ENCODE peak calls at places on chromosomes 6 and 20, in seven cellular contexts. F is psoas muscle, C is substantia nigra, Q is SW480, V is GM04504, K is NCI-H146, O is fibroblast of lung. J is an unnamed sample.

GRCh38 chr6:52985228-52985627 is 9.9 kb downstream of the GSTA4 start:
- DNase-seq in K (no peak), O (no peak), F (no peak), C (no peak), V (no peak), Q (no peak), J (no peak)

GRCh38 chr6:5081955-5082354 is 3.2 kb upstream of the PPP1R3G start:
- DNase-seq in C (no peak), F (no peak), Q (no peak), O (no peak), V (no peak), K (no peak), J (no peak)

GRCh38 chr6:34630040-34630439 is 66.5 kb downstream of the ILRUN start:
- DNase-seq in F (no peak), Q (peak), O (peak), C (no peak), K (no peak), V (peak), J (no peak)

GRCh38 chr6:71284785-71285184 is 3.8 kb upstream of the OGFRL1 start:
- DNase-seq in Q (no peak), F (no peak), K (no peak), C (no peak), V (no peak), O (no peak), J (no peak)

GRCh38 chr20:43448748-43449535 is 8.8 kb upstream of the SRSF6 start:
- DNase-seq in C (peak), Q (peak), F (no peak), V (peak), O (peak), K (peak), J (peak)

GRCh38 chr6:18212231-18212630 is 52.1 kb downstream of the DEK start:
- DNase-seq in Q (no peak), F (no peak), V (no peak), K (no peak), C (no peak), O (no peak), J (no peak)

GRCh38 chr6:18904681-18905080 is 517.5 kb downstream of the RNF144B start:
- DNase-seq in F (no peak), C (no peak), Q (no peak), O (no peak), K (no peak), V (no peak), J (no peak)

GRCh38 chr20:64052987-64053840 is 3.8 kb upstream of the SOX18 start:
- DNase-seq in V (no peak), K (no peak), Q (no peak), F (no peak), O (no peak), C (no peak), J (no peak)

GRCh38 chr6:110950443-110950842 is 8.1 kb upstream of the GTF3C6 start:
- DNase-seq in O (no peak), C (no peak), V (no peak), K (no peak), Q (no peak), F (no peak), J (no peak)

GRCh38 chr20:44990425-44990824 is 24.1 kb downstream of the STK4 start:
- DNase-seq in V (no peak), C (no peak), F (no peak), O (peak), K (no peak), Q (no peak), J (peak)

GRCh38 chr6:80094017-80094416 is 12.5 kb upstream of the BCKDHB start:
- DNase-seq in V (no peak), O (peak), Q (peak), C (no peak), F (no peak), K (no peak), J (peak)

GRCh38 chr6:158970640-158971291 is 29.2 kb downstream of the RSPH3 start:
- DNase-seq in K (peak), V (no peak), Q (no peak), F (no peak), O (no peak), C (no peak), J (no peak)

GRCh38 chr20:34312544-34313217 is 9.5 kb upstream of the AHCY start:
- DNase-seq in F (peak), V (peak), C (peak), K (peak), O (peak), Q (peak), J (peak)

GRCh38 chr6:48289841-48290240 is 178.8 kb upstream of the PTCHD4 start:
- DNase-seq in V (no peak), O (no peak), K (no peak), C (no peak), F (no peak), Q (no peak), J (no peak)

GRCh38 chr6:170018422-170019258 is 267.2 kb downstream of the ERMARD start:
- DNase-seq in F (no peak), K (no peak), O (no peak), V (no peak), Q (no peak), C (no peak), J (no peak)

GRCh38 chr20:4592316-4593148 is 129.2 kb upstream of the PRND start:
- DNase-seq in C (no peak), V (no peak), O (peak), K (peak), Q (peak), F (peak), J (peak)

GRCh38 chr20:59661621-59662020 is 57.3 kb downstream of the PHACTR3 start:
- DNase-seq in F (no peak), Q (no peak), O (no peak), K (no peak), C (no peak), V (no peak), J (no peak)

GRCh38 chr6:157878039-157878438 is 55.0 kb downstream of the SNX9 start:
- DNase-seq in K (no peak), C (no peak), V (no peak), O (no peak), F (no peak), Q (no peak), J (no peak)

GRCh38 chr6:142728910-142729481 is 216.0 kb downstream of the HIVEP2 start:
- DNase-seq in V (no peak), O (peak), K (no peak), C (no peak), F (no peak), Q (no peak), J (no peak)

GRCh38 chr20:10179574-10180298 is 38.9 kb upstream of the SNAP25 start:
- DNase-seq in K (peak), C (no peak), O (peak), F (no peak), V (no peak), Q (peak), J (no peak)

GRCh38 chr6:30107756-30108155 is 5.1 kb downstream of the TRIM31 start:
- DNase-seq in O (no peak), K (no peak), C (no peak), V (no peak), Q (no peak), F (no peak), J (no peak)

GRCh38 chr6:52019092-52019491 is 68.3 kb downstream of the PKHD1 start:
- DNase-seq in Q (no peak), V (no peak), K (no peak), F (no peak), O (no peak), C (no peak), J (no peak)

GRCh38 chr6:118787746-118788419 is 106.1 kb upstream of the ASF1A start:
- DNase-seq in V (no peak), Q (no peak), F (no peak), C (no peak), K (no peak), O (peak), J (no peak)

GRCh38 chr6:108690326-108691000 is 129.7 kb downstream of the FOXO3 start:
- DNase-seq in C (no peak), V (no peak), F (no peak), O (no peak), Q (no peak), K (no peak), J (no peak)

GRCh38 chr20:31785089-31785488 is 34.1 kb upstream of the MYLK2 start:
- DNase-seq in C (no peak), V (no peak), O (no peak), F (no peak), Q (no peak), K (no peak), J (no peak)

GRCh38 chr20:46157625-46158024 is 39.5 kb downstream of the CD40 start:
- DNase-seq in C (no peak), K (no peak), Q (no peak), V (no peak), O (no peak), F (no peak), J (no peak)

GRCh38 chr20:57374343-57374930 is 16.8 kb upstream of the RBM38 start:
- DNase-seq in V (no peak), O (no peak), Q (no peak), F (no peak), C (no peak), K (no peak), J (no peak)

GRCh38 chr20:458766-459165 is 3.6 kb downstream of the TBC1D20 start:
- DNase-seq in K (no peak), O (no peak), F (no peak), V (no peak), C (no peak), Q (no peak), J (no peak)

GRCh38 chr6:143449731-143450452 is 603 bp downstream of the ADAT2 start:
- DNase-seq in K (peak), O (peak), V (no peak), F (peak), Q (peak), C (no peak), J (peak)

GRCh38 chr6:45667265-45667664 is 289.5 kb upstream of the SUPT3H start:
- DNase-seq in V (no peak), C (no peak), F (no peak), K (no peak), O (no peak), Q (no peak), J (no peak)

GRCh38 chr6:113805167-113805835 is 51.8 kb upstream of the MARCKS start:
- DNase-seq in F (no peak), O (peak), K (no peak), V (no peak), C (no peak), Q (no peak), J (no peak)

GRCh38 chr6:162621246-162621645 is 106.3 kb downstream of the PRKN start:
- DNase-seq in O (peak), F (no peak), K (peak), C (no peak), V (no peak), Q (peak), J (no peak)

GRCh38 chr6:127118505-127119360 is at the start of gene RSPO3:
- DNase-seq in C (no peak), V (no peak), F (peak), K (peak), O (peak), Q (no peak), J (no peak)

GRCh38 chr20:63279931-63280330 is 7.3 kb downstream of the ARFGAP1 start:
- DNase-seq in K (no peak), V (no peak), C (no peak), O (no peak), F (no peak), Q (no peak), J (no peak)

J was measured in activated naive CD4-positive, alpha-beta T cell treated with Interleukin-2 at 50 U/mL for 16 hours.